ENCODE peak calls at places on chromosomes 1 and 21, in five cellular contexts. A is HCT116, U is stomach, H is esophagus muscularis mucosa, F is prostate gland. O is an unnamed sample. For H3K9me3, the result is how much of the 10 kb centered on the place peaks cover.

GRCh38 chr1:161267332-161267731 is 8.8 kb downstream of the PCP4L1 start:
- DNase-seq in A (no peak), U (no peak), H (no peak), F (no peak), O (no peak)

GRCh38 chr21:45971487-45972352 is 9.8 kb upstream of the COL6A1 start:
- DNase-seq in A (no peak), U (no peak), H (no peak), F (no peak), O (peak)

GRCh38 chr1:205680073-205680851 is at the start of gene SLC45A3:
- DNase-seq in A (no peak), U (peak), H (no peak), F (peak), O (no peak)

GRCh38 chr1:9766759-9767442 is 56.9 kb downstream of the CLSTN1 start:
- DNase-seq in A (peak), U (no peak), H (no peak), F (no peak), O (no peak)

GRCh38 chr1:94616503-94616902 is 74.9 kb upstream of the F3 start:
- DNase-seq in A (no peak), U (no peak), H (no peak), F (no peak), O (no peak)

GRCh38 chr1:27045973-27046558 is 33.4 kb upstream of the TENT5B start:
- DNase-seq in A (peak), U (peak), H (no peak), F (peak), O (no peak)

GRCh38 chr1:9852410-9853301 is 28.9 kb upstream of the CLSTN1 start:
- DNase-seq in A (no peak), U (no peak), H (no peak), F (no peak), O (no peak)

GRCh38 chr1:181161170-181161870 is 72.8 kb downstream of the IER5 start:
- DNase-seq in A (no peak), U (no peak), H (no peak), F (no peak), O (peak)

GRCh38 chr1:156608981-156609380 is 7.7 kb upstream of the GPATCH4 start:
- DNase-seq in A (no peak), U (peak), H (no peak), F (no peak), O (no peak)

GRCh38 chr1:168179411-168180147 is 817 bp downstream of the TIPRL start:
- DNase-seq in A (no peak), U (no peak), H (no peak), F (no peak), O (no peak)

GRCh38 chr1:226029568-226030225 is 30.6 kb upstream of the SDE2 start:
- DNase-seq in A (no peak), U (no peak), H (no peak), F (no peak), O (no peak)

GRCh38 chr1:54379481-54380284 is 26.5 kb downstream of the SSBP3 start:
- DNase-seq in A (no peak), U (peak), H (no peak), F (no peak), O (no peak)

GRCh38 chr1:95551201-95551600 is 317.2 kb downstream of the RWDD3 start:
- DNase-seq in A (no peak), U (no peak), H (no peak), F (no peak), O (no peak)

GRCh38 chr1:229220163-229220846 is 50.6 kb upstream of the RAB4A start:
- DNase-seq in A (no peak), U (no peak), H (no peak), F (no peak), O (no peak)

GRCh38 chr1:108609483-108610066 is 49.7 kb downstream of the EEIG2 start:
- DNase-seq in A (no peak), U (no peak), H (no peak), F (no peak), O (no peak)

GRCh38 chr1:43367026-43367903 is 546 bp downstream of the ELOVL1 start:
- DNase-seq in A (peak), U (no peak), H (no peak), F (peak), O (no peak)

GRCh38 chr1:30754684-30755171 is 2.8 kb downstream of the LAPTM5 start:
- DNase-seq in A (no peak), U (no peak), H (no peak), F (no peak), O (no peak)

DNA sequence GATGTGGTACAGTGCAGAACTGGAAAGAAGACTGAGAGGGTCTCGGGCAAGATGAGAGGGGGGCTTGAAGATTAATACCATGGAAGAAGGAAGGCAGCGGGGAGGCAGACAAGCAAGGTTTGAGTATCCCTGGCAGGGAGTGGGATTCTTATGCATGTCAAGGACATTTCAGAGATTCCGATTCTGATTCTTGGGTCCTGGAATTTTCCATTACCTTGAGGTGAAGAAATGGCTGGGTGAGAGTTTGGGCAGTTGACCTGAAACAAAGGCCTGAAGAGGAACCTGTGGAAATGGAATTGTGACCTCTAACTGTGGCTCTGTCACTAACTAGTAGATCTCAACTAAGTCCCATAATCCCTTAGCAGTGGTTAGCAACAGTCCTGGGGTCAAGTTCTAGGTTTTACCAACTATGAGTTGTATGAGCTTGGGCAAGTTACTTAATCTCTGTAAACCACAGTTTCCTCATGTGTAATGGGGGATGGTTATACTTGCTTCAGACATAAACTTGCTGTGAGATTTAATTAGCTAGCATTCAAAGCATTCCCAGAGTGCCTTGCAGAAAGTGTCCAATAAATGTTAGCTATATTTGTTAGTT is 8.6 kb upstream of the ACTN2 start:
- DNase-seq in A (no peak), U (no peak), H (peak), F (no peak), O (no peak)
- TF ChIP-seq POLR2AphosphoS5 in A (no peak), U (no peak), H (no peak), F (no peak), O (no peak)

DNA sequence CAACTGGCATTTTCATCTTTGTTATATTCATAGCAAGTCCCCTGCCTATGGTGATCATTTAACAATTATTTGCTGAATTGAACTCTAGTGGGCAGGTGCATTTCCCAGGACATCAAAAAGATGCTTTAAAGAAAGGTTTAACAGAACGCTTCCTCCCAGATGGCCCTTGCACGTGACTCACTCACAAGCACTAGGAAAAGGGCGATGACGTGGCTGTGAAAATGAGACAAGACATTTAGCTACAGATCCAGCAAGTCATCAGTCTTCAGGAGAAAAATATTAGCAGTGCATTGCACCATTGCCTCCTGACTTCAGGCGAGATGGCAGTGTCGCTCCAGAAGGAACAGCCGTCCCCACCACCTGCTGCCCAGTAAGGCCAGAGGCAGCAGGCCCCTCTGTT is 37.3 kb downstream of the DSCAM start:
- DNase-seq in A (no peak), U (no peak), H (peak), F (no peak), O (no peak)
- H3K9me3 ChIP-seq in A (under half), U (under half), H (under half), F (under half), O (under half)

GRCh38 chr1:116785006-116785405 is 30.8 kb downstream of the CD2 start:
- DNase-seq in A (no peak), U (no peak), H (no peak), F (no peak), O (no peak)

GRCh38 chr1:116786049-116786448 is 31.8 kb downstream of the CD2 start:
- DNase-seq in A (no peak), U (no peak), H (no peak), F (no peak), O (no peak)

GRCh38 chr1:116777831-116778830 is 23.9 kb downstream of the CD2 start:
- DNase-seq in A (no peak), U (no peak), H (no peak), F (no peak), O (no peak)

GRCh38 chr1:116775116-116775752 is 21.0 kb downstream of the CD2 start:
- DNase-seq in A (no peak), U (no peak), H (peak), F (no peak), O (no peak)

GRCh38 chr1:116781034-116781433 is 26.8 kb downstream of the CD2 start:
- DNase-seq in A (no peak), U (no peak), H (no peak), F (no peak), O (no peak)
- TF ChIP-seq POLR2A in A (no peak), U (no peak), H (no peak), F (no peak), O (no peak)

GRCh38 chr1:23478896-23479790 is 4.8 kb downstream of the ASAP3 start:
- DNase-seq in A (no peak), U (peak), H (no peak), F (peak), O (peak)
- TF ChIP-seq POLR2AphosphoS5 in A (no peak), U (peak), H (peak), F (peak), O (no peak)

GRCh38 chr1:49225464-49225863 is 448.8 kb upstream of the BEND5 start:
- DNase-seq in A (no peak), U (no peak), H (no peak), F (no peak), O (no peak)
- H3K9me3 ChIP-seq in A (under half), U (under half), H (under half), F (under half), O (under half)

GRCh38 chr1:244851546-244852231 is 12.7 kb downstream of the HNRNPU start:
- DNase-seq in A (no peak), U (no peak), H (no peak), F (no peak), O (no peak)
- TF ChIP-seq POLR2A in A (no peak), U (no peak), H (no peak), F (no peak), O (no peak)

GRCh38 chr1:45510036-45510971 is 10.2 kb downstream of the MMACHC start:
- DNase-seq in A (no peak), U (no peak), H (no peak), F (no peak), O (no peak)
- TF ChIP-seq POLR2AphosphoS5 in A (peak), U (no peak), H (no peak), F (no peak), O (no peak)

GRCh38 chr1:4689271-4689935 is 35.0 kb downstream of the AJAP1 start:
- DNase-seq in A (no peak), U (no peak), H (no peak), F (no peak), O (no peak)
- H3K9me3 ChIP-seq in A (under half), U (under half), H (under half), F (under half), O (under half)

GRCh38 chr1:46087891-46088290 is 44.5 kb downstream of the PIK3R3 start:
- DNase-seq in A (no peak), U (no peak), H (no peak), F (no peak), O (no peak)
- TF ChIP-seq POLR2A in A (no peak), U (no peak), H (no peak), F (no peak), O (no peak)

DNA sequence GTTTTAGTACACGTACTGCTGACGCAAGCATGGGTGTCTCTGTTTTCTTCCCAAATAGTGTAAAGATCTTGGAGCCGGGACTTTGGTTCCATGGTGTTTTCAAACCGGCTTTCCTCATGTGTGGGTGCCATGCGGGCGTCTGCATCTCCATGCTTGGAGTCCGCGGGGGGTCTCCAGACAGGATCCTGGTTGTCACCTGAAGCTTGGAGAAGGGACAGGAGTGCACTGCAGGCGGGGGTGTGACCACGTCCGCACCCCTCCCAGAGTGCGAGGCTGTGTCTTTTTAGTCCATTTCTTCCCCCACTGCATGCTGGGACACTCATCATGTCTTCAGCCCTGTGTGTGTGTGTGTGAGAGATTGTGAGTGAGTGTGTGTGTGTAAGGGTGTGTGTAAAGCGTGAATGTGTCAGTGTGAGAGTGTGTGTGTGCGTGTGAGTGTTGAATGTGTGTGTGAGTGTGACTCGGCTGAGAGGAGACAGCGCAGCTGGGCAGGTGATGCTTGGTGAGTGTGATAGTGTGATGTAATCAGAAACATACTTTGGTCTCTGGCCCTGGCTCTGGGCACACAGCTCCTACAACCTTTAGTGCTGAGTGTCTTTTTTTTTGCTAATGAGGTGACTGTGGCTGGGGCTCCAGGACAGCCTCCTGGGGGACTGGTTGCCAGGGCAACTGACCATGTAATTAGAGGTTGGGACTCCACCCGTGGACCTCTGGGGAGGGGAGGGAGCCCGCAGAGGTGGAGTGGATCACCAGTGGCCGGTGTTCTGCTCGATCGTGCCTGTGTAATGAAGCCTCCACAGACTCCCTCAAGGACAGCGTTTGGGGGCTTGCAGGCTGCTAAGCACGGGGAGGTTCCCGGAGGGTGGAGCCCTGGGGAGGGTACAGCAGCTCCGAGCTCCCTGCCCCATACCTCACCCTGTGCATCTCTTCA is 55.1 kb downstream of the AGPAT3 start:
- DNase-seq in A (no peak), U (no peak), H (no peak), F (no peak), O (no peak)
- TF ChIP-seq POLR2AphosphoS5 in A (no peak), U (no peak), H (no peak), F (no peak), O (no peak)